ENCODE peak calls at places on chromosomes 16 and 17, in six cellular contexts. One of them, this sample, is unnamed.
A peak's percentile ranks its signal among the peaks of the same experiment; 100 is the strongest.

GRCh38 chr17:8006836-8007680 is 4.6 kb downstream of the GUCY2D start:
- DNase-seq in A549: no peak
- DNase-seq in GM23338: peak; percentile 17
- DNase-seq in body of pancreas: no peak
- DNase-seq in tibial artery: no peak
- DNase-seq in cardiac fibroblast: no peak
- DNase-seq in this sample: no peak

GRCh38 chr17:82938486-82939212 is 98.8 kb upstream of the ZNF750 start:
- DNase-seq in A549: no peak
- DNase-seq in GM23338: no peak
- DNase-seq in body of pancreas: peak; percentile 1
- DNase-seq in tibial artery: no peak
- DNase-seq in cardiac fibroblast: no peak
- DNase-seq in this sample: no peak

GRCh38 chr16:79278506-79278905 is 322.0 kb downstream of the MAF start:
- DNase-seq in A549: no peak
- DNase-seq in GM23338: no peak
- DNase-seq in body of pancreas: no peak
- DNase-seq in tibial artery: no peak
- DNase-seq in cardiac fibroblast: no peak
- DNase-seq in this sample: no peak

GRCh38 chr17:66172706-66173223 is 19.2 kb downstream of the CEP112 start:
- DNase-seq in A549: no peak
- DNase-seq in GM23338: no peak
- DNase-seq in body of pancreas: no peak
- DNase-seq in tibial artery: no peak
- DNase-seq in cardiac fibroblast: no peak
- DNase-seq in this sample: no peak

GRCh38 chr16:85641776-85642176 is 28.7 kb downstream of the GSE1 start:
- DNase-seq in A549: no peak
- DNase-seq in GM23338: no peak
- DNase-seq in body of pancreas: peak; percentile 94
- DNase-seq in tibial artery: peak; percentile 50
- DNase-seq in cardiac fibroblast: no peak
- DNase-seq in this sample: no peak

GRCh38 chr17:83119987-83120864 is 40.8 kb downstream of the METRNL start:
- DNase-seq in A549: no peak
- DNase-seq in GM23338: peak; percentile 63
- DNase-seq in body of pancreas: no peak
- DNase-seq in tibial artery: no peak
- DNase-seq in cardiac fibroblast: no peak
- DNase-seq in this sample: no peak

GRCh38 chr17:79988163-79988971 is 47.3 kb downstream of the TBC1D16 start:
- DNase-seq in A549: peak; percentile 65
- DNase-seq in GM23338: no peak
- DNase-seq in body of pancreas: no peak
- DNase-seq in tibial artery: no peak
- DNase-seq in cardiac fibroblast: peak; percentile 82
- DNase-seq in this sample: peak; percentile 49

GRCh38 chr17:44536090-44536960 is 21.0 kb upstream of the FZD2 start:
- DNase-seq in A549: no peak
- DNase-seq in GM23338: peak; percentile 17
- DNase-seq in body of pancreas: peak; percentile 31
- DNase-seq in tibial artery: no peak
- DNase-seq in cardiac fibroblast: peak; percentile 82
- DNase-seq in this sample: no peak

GRCh38 chr17:43314582-43314981 is 80.8 kb upstream of the RNU2-1 start:
- DNase-seq in A549: no peak
- DNase-seq in GM23338: no peak
- DNase-seq in body of pancreas: no peak
- DNase-seq in tibial artery: no peak
- DNase-seq in cardiac fibroblast: peak; percentile 3
- DNase-seq in this sample: no peak

GRCh38 chr16:30068750-30069574 is 3.4 kb downstream of the ALDOA start:
- DNase-seq in A549: no peak
- DNase-seq in GM23338: peak; percentile 57
- DNase-seq in body of pancreas: peak; percentile 23
- DNase-seq in tibial artery: no peak
- DNase-seq in cardiac fibroblast: peak; percentile 43
- DNase-seq in this sample: no peak

GRCh38 chr16:73956592-73957495 is 339.8 kb upstream of the PSMD7 start:
- DNase-seq in A549: peak; percentile 37
- DNase-seq in GM23338: peak; percentile 87
- DNase-seq in body of pancreas: peak; percentile 75
- DNase-seq in tibial artery: peak; percentile 58
- DNase-seq in cardiac fibroblast: peak; percentile 70
- DNase-seq in this sample: peak; percentile 18

GRCh38 chr17:39973496-39973895 is 7.1 kb upstream of the PSMD3 start:
- DNase-seq in A549: no peak
- DNase-seq in GM23338: no peak
- DNase-seq in body of pancreas: no peak
- DNase-seq in tibial artery: no peak
- DNase-seq in cardiac fibroblast: no peak
- DNase-seq in this sample: no peak

DNA sequence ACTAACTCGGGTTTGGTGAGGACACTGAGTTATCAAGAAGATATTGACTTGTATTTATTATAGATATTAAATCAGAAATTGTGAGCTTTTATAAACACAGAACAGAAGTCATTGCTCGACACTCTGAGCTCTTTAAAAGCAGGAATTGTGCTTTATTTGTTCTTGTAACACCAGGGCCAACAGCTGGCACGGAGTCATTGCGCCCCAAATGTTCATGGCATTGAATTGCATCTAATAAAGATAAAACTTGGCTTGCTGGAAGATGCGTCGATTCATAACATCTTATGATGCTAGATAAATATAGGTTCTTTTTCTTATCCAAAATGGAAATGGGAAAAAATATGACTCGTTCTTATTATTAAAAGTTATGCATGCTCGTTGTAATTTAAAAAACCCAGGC is 11.8 kb upstream of the MLYCD start:
- DNase-seq in A549: peak; percentile 46
- DNase-seq in GM23338: peak; percentile 54
- DNase-seq in body of pancreas: peak; percentile 25
- DNase-seq in tibial artery: no peak
- DNase-seq in cardiac fibroblast: no peak
- DNase-seq in this sample: no peak
- TF ChIP-seq CTCF in A549: peak; percentile 46
- TF ChIP-seq CTCF in GM23338: peak; percentile 53
- TF ChIP-seq CTCF in body of pancreas: peak; percentile 8
- TF ChIP-seq CTCF in tibial artery: no peak
- TF ChIP-seq CTCF in cardiac fibroblast: peak; percentile 20
- TF ChIP-seq CTCF in this sample: no peak

GRCh38 chr16:67885976-67886375 is 1.3 kb downstream of the NRN1L start:
- DNase-seq in A549: no peak
- DNase-seq in GM23338: no peak
- DNase-seq in body of pancreas: no peak
- DNase-seq in tibial artery: no peak
- DNase-seq in cardiac fibroblast: no peak
- DNase-seq in this sample: no peak

GRCh38 chr16:67883872-67884261 is 818 bp upstream of the NRN1L start:
- DNase-seq in A549: peak; percentile 92
- DNase-seq in GM23338: peak; percentile 90
- DNase-seq in body of pancreas: peak; percentile 70
- DNase-seq in tibial artery: peak; percentile 47
- DNase-seq in cardiac fibroblast: peak; percentile 65
- DNase-seq in this sample: no peak

GRCh38 chr16:67883146-67883871 is 1.4 kb upstream of the NRN1L start:
- DNase-seq in A549: no peak
- DNase-seq in GM23338: no peak
- DNase-seq in body of pancreas: no peak
- DNase-seq in tibial artery: no peak
- DNase-seq in cardiac fibroblast: no peak
- DNase-seq in this sample: no peak

GRCh38 chr16:67885545-67885944 is 860 bp downstream of the NRN1L start:
- DNase-seq in A549: no peak
- DNase-seq in GM23338: peak; percentile 31
- DNase-seq in body of pancreas: no peak
- DNase-seq in tibial artery: no peak
- DNase-seq in cardiac fibroblast: no peak
- DNase-seq in this sample: no peak

GRCh38 chr16:67884684-67885083 is at the start of gene NRN1L:
- DNase-seq in A549: no peak
- DNase-seq in GM23338: peak; percentile 95
- DNase-seq in body of pancreas: peak; percentile 76
- DNase-seq in tibial artery: peak; percentile 89
- DNase-seq in cardiac fibroblast: peak; percentile 93
- DNase-seq in this sample: peak; percentile 69
- H3K4me3 ChIP-seq in A549: no peak within 1 kb of the TSS
- H3K4me3 ChIP-seq in GM23338: peak within 1 kb of the TSS; percentile 55
- H3K4me3 ChIP-seq in body of pancreas: no peak within 1 kb of the TSS
- H3K4me3 ChIP-seq in tibial artery: peak within 1 kb of the TSS; percentile 36
- H3K4me3 ChIP-seq in cardiac fibroblast: no peak within 1 kb of the TSS
- H3K4me3 ChIP-seq in this sample: no peak within 1 kb of the TSS

GRCh38 chr17:21288581-21289017 is 4.1 kb downstream of the MAP2K3 start:
- DNase-seq in A549: no peak
- DNase-seq in GM23338: no peak
- DNase-seq in body of pancreas: peak; percentile 44
- DNase-seq in tibial artery: no peak
- DNase-seq in cardiac fibroblast: no peak
- DNase-seq in this sample: no peak

GRCh38 chr17:21286066-21286770 is 1.7 kb downstream of the MAP2K3 start:
- DNase-seq in A549: peak; percentile 95
- DNase-seq in GM23338: no peak
- DNase-seq in body of pancreas: peak; percentile 96
- DNase-seq in tibial artery: peak; percentile 98
- DNase-seq in cardiac fibroblast: peak; percentile 99
- DNase-seq in this sample: peak; percentile 95

GRCh38 chr17:21289175-21289901 is 4.8 kb downstream of the MAP2K3 start:
- DNase-seq in A549: no peak
- DNase-seq in GM23338: no peak
- DNase-seq in body of pancreas: no peak
- DNase-seq in tibial artery: no peak
- DNase-seq in cardiac fibroblast: no peak
- DNase-seq in this sample: no peak

GRCh38 chr17:21286771-21287702 is 2.5 kb downstream of the MAP2K3 start:
- DNase-seq in A549: no peak
- DNase-seq in GM23338: no peak
- DNase-seq in body of pancreas: peak; percentile 70
- DNase-seq in tibial artery: no peak
- DNase-seq in cardiac fibroblast: no peak
- DNase-seq in this sample: no peak

GRCh38 chr17:21287703-21288449 is 3.4 kb downstream of the MAP2K3 start:
- DNase-seq in A549: peak; percentile 91
- DNase-seq in GM23338: no peak
- DNase-seq in body of pancreas: peak; percentile 99
- DNase-seq in tibial artery: peak; percentile 97
- DNase-seq in cardiac fibroblast: peak; percentile 98
- DNase-seq in this sample: peak; percentile 63
- TF ChIP-seq CTCF in A549: no peak
- TF ChIP-seq CTCF in GM23338: no peak
- TF ChIP-seq CTCF in body of pancreas: no peak
- TF ChIP-seq CTCF in tibial artery: no peak
- TF ChIP-seq CTCF in cardiac fibroblast: no peak
- TF ChIP-seq CTCF in this sample: no peak

DNA sequence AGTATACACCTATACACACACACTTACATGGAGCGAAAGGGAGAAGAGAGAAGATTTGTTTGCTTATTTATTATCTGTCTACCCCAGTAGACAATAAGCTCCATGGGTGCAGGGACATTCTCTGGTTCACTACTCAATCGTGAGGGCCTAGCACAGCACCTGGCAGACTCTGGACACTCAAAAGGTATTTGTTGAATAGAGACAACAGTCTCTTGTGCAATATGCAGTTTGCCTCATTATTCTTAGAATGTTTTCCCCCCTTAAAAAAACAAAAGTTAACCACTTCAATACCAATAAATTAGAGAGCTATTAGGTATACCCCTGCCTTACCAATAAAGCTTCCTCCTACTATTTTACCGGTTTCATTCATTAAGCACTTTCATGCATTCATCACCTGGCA is 2.0 kb downstream of the AKAP10 start:
- DNase-seq in A549: no peak
- DNase-seq in GM23338: no peak
- DNase-seq in body of pancreas: no peak
- DNase-seq in tibial artery: no peak
- DNase-seq in cardiac fibroblast: no peak
- DNase-seq in this sample: no peak
- H3K4me3 ChIP-seq in A549: no peak overlapping the region
- H3K4me3 ChIP-seq in GM23338: peak overlapping the region; percentile 76
- H3K4me3 ChIP-seq in body of pancreas: no peak overlapping the region
- H3K4me3 ChIP-seq in tibial artery: no peak overlapping the region
- H3K4me3 ChIP-seq in cardiac fibroblast: no peak overlapping the region
- H3K4me3 ChIP-seq in this sample: no peak overlapping the region

This sample was measured in astrocyte of the cerebellum.